ENCODE peak calls at places on chromosomes 2 and 18, in four cellular contexts. U, V, D and P are unnamed samples.

GRCh38 chr2:217289909-217290283 is 430.0 kb upstream of the TNP1 start:
- DNase-seq in D (no peak), U (no peak), V (peak; percentile 16), P (peak; percentile 1)

GRCh38 chr2:70987386-70987785 is 7.3 kb downstream of the TEX261 start:
- DNase-seq in V (no peak), D (no peak), U (no peak), P (no peak)

GRCh38 chr2:139031722-139032121 is 251.5 kb upstream of the NXPH2 start:
- DNase-seq in V (peak; percentile 20), U (no peak), D (no peak), P (no peak)

GRCh38 chr2:236028066-236028465 is 140.1 kb downstream of the GBX2 start:
- DNase-seq in V (no peak), U (no peak), D (no peak), P (no peak)

GRCh38 chr2:23757686-23758433 is 169.1 kb downstream of the ATAD2B start:
- DNase-seq in V (peak; percentile 81), D (no peak), U (no peak), P (peak; percentile 88)

GRCh38 chr2:201996681-201997254 is 36.9 kb upstream of the FZD7 start:
- DNase-seq in U (no peak), D (no peak), V (no peak), P (no peak)

GRCh38 chr2:36716136-36716535 is 19.6 kb downstream of the VIT start:
- DNase-seq in V (no peak), U (no peak), D (no peak), P (no peak)

GRCh38 chr2:156903335-156903734 is 354.2 kb upstream of the GALNT5 start:
- DNase-seq in U (no peak), D (no peak), V (no peak), P (peak; percentile 33)

GRCh38 chr2:172545408-172546075 is 10.3 kb upstream of the PDK1 start:
- DNase-seq in U (no peak), D (no peak), V (no peak), P (peak; percentile 47)

GRCh38 chr18:48019557-48019956 is 89.1 kb upstream of the SMAD2 start:
- DNase-seq in V (no peak), U (no peak), D (no peak), P (no peak)

GRCh38 chr2:219178377-219179175 is 501 bp downstream of the RETREG2 start:
- DNase-seq in U (peak; percentile 77), D (peak; percentile 53), V (peak; percentile 47), P (peak; percentile 45)

GRCh38 chr2:176129013-176129796 is at the start of gene HOXD8:
- DNase-seq in U (no peak), V (peak; percentile 52), D (no peak), P (no peak)

GRCh38 chr2:25991965-25992364 is 9.7 kb upstream of the KIF3C start:
- DNase-seq in U (no peak), D (no peak), V (no peak), P (no peak)

GRCh38 chr2:61887684-61888303 is 662 bp downstream of the CCT4 start:
- DNase-seq in V (peak; percentile 53), U (no peak), D (no peak), P (peak; percentile 21)

GRCh38 chr2:61885896-61886603 is 2.4 kb downstream of the CCT4 start:
- DNase-seq in U (no peak), V (no peak), D (no peak), P (no peak)

DNA sequence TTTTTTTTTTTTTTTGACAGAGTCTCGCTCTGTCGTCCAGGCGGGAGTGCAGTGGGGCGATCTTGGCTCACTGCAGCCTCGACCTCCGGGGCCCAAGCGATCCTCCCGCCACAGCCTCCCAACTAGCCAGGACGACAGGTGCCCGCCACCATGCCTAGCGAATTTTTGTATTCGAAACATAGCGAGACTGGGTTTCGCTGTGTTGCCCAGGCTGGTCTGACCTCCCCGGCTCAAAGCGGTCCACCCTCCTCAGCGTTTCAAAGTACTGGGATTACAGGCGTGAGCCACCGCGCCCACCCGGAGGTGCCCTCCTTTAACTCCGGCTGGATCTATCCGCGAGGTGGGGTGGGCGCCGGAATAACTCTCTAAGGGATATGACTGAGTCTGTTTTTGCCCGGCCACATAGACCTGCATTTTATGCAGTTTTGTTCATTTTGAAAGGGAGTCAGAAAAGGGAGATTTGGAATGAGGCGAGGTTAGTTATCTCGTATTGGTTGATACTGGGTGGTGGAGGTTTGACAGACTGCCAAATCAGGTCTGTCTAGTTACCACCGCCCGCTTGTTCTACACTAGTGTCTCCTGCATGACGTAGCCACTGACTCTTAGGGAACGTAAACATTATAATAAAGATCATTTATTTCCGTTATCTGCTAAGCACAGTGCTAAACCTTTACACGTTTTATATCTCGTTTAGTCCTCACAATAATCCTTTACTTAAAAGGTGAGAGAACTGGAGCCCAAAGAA is 928 bp upstream of the CCT4 start:
- DNase-seq in D (no peak), U (peak; percentile 29), V (no peak), P (peak; percentile 51)
- H3K4me3 ChIP-seq in D (peak overlapping the region; percentile 76), U (peak overlapping the region; percentile 77), V (peak overlapping the region; percentile 77), P (no peak overlapping the region)

GRCh38 chr18:38751897-38752296 is 1186.3 kb upstream of the CELF4 start:
- DNase-seq in V (no peak), U (no peak), D (no peak), P (no peak)

GRCh38 chr18:38747153-38747552 is 1181.6 kb upstream of the CELF4 start:
- DNase-seq in V (no peak), U (no peak), D (no peak), P (no peak)

GRCh38 chr18:38750786-38751185 is 1185.2 kb upstream of the CELF4 start:
- DNase-seq in U (no peak), V (no peak), D (no peak), P (no peak)

GRCh38 chr18:38751211-38751610 is 1185.6 kb upstream of the CELF4 start:
- DNase-seq in U (no peak), V (no peak), D (no peak), P (no peak)

GRCh38 chr18:38752430-38752829 is 1186.8 kb upstream of the CELF4 start:
- DNase-seq in U (no peak), V (no peak), D (no peak), P (no peak)
- H3K4me1 ChIP-seq in U (no peaks in the 10 kb centered on the region), V (no peaks in the 10 kb centered on the region), D (no peaks in the 10 kb centered on the region), P (no peaks in the 10 kb centered on the region)

GRCh38 chr2:181141676-181142075 is 161.3 kb downstream of the UBE2E3 start:
- DNase-seq in V (no peak), U (no peak), D (no peak), P (no peak)

GRCh38 chr2:181143790-181144300 is 163.4 kb downstream of the UBE2E3 start:
- DNase-seq in V (no peak), D (no peak), U (no peak), P (peak; percentile 22)

GRCh38 chr2:181146171-181146570 is 165.8 kb downstream of the UBE2E3 start:
- DNase-seq in V (no peak), D (no peak), U (no peak), P (no peak)

GRCh38 chr2:181142514-181142913 is 162.1 kb downstream of the UBE2E3 start:
- DNase-seq in D (no peak), U (no peak), V (no peak), P (no peak)

DNA sequence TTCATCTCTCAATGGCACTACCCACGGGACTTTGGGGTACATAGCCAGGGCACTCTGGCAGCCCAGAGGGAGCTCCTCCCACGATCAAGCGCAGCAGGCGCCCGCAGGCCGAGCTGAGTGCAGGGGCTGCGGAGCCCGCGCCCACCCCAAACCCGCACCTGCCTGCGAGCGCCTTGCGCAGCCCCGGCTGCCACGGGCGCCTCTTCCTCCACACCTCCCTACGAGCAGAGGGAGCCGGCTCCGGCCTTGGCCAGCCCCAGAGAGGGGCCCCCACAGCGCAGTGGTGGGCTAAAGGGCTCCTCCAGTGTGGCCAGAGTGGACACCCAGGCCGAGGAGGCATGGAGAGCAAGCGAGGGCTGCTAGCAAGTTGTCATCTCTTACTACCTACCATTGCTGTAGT is 165.2 kb downstream of the UBE2E3 start:
- DNase-seq in D (no peak), U (no peak), V (no peak), P (no peak)
- H3K4me3 ChIP-seq in D (no peak overlapping the region), U (no peak overlapping the region), V (no peak overlapping the region), P (no peak overlapping the region)

DNA sequence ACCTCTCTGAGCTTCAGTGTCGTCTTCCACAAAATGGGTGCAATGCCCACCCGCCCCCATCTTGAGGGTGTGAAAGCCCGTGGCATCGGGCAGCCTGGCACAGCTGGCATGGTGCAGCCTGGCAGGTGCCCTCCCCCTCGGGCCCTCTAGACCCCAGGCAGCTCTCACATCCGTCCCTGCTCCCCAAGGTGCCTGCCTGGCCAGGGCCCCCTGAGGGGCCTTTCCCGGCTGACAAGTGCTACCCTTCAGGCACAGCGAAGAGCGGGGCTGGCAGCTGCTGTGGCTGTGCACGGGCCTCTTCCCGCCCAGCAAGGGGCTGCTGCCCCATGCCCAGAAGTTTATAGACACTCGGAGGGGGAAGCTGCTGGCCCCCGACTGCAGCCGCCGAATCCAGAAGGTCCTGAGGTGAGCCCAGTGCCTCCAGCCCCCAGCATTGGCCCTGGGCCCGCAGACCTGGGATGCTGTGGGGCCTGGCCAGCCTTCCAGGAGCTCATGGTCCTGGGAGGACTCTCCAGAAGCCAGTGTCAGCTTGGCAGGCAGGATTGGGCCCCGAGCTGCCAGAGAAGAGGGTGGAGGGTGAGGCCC is 13.9 kb upstream of the GPR17 start:
- DNase-seq in D (no peak), V (no peak), U (no peak), P (no peak)
- H3K4me1 ChIP-seq in D (peaks cover 42% of the 10 kb centered on the region), V (no peaks in the 10 kb centered on the region), U (no peaks in the 10 kb centered on the region), P (no peaks in the 10 kb centered on the region)